ENCODE peak calls at places on chromosome 10, in six cellular contexts. One of them, this sample, is unnamed.

GRCh38 chr10:34341473-34341872 is 473.6 kb downstream of the PARD3 start:
- DNase-seq in right lobe of liver: no peak
- DNase-seq in GM12892: no peak
- DNase-seq in GM12878: no peak
- DNase-seq in A549: no peak
- DNase-seq in IMR-90: no peak
- DNase-seq in this sample: no peak

GRCh38 chr10:18549105-18549504 is 102.3 kb downstream of the NSUN6 start:
- DNase-seq in right lobe of liver: no peak
- DNase-seq in GM12892: no peak
- DNase-seq in A549: no peak
- DNase-seq in IMR-90: no peak
- DNase-seq in GM12878: no peak
- DNase-seq in this sample: no peak

GRCh38 chr10:76245951-76246495 is 814.6 kb downstream of the LRMDA start:
- DNase-seq in A549: no peak
- DNase-seq in GM12878: no peak
- DNase-seq in GM12892: no peak
- DNase-seq in IMR-90: no peak
- DNase-seq in right lobe of liver: no peak
- DNase-seq in this sample: no peak

GRCh38 chr10:6163364-6164270 is 39.1 kb upstream of the PFKFB3 start:
- DNase-seq in GM12892: peak
- DNase-seq in GM12878: peak
- DNase-seq in A549: peak
- DNase-seq in IMR-90: peak
- DNase-seq in right lobe of liver: peak
- DNase-seq in this sample: peak

GRCh38 chr10:31353574-31353973 is 34.6 kb downstream of the ZEB1 start:
- DNase-seq in right lobe of liver: no peak
- DNase-seq in A549: peak
- DNase-seq in GM12878: peak
- DNase-seq in GM12892: no peak
- DNase-seq in IMR-90: peak
- DNase-seq in this sample: no peak

GRCh38 chr10:1063232-1063862 is 7.2 kb downstream of the WDR37 start:
- DNase-seq in GM12892: no peak
- DNase-seq in GM12878: no peak
- DNase-seq in right lobe of liver: no peak
- DNase-seq in A549: no peak
- DNase-seq in IMR-90: no peak
- DNase-seq in this sample: no peak

GRCh38 chr10:90937645-90938258 is 16.9 kb upstream of the ANKRD1 start:
- DNase-seq in GM12892: no peak
- DNase-seq in IMR-90: no peak
- DNase-seq in GM12878: no peak
- DNase-seq in A549: no peak
- DNase-seq in right lobe of liver: no peak
- DNase-seq in this sample: no peak

GRCh38 chr10:35913628-35914027 is 271.5 kb upstream of the FZD8 start:
- DNase-seq in GM12878: no peak
- DNase-seq in right lobe of liver: no peak
- DNase-seq in IMR-90: peak
- DNase-seq in A549: no peak
- DNase-seq in GM12892: no peak
- DNase-seq in this sample: no peak

GRCh38 chr10:21764790-21765189 is 230.8 kb downstream of the MLLT10 start:
- DNase-seq in right lobe of liver: no peak
- DNase-seq in IMR-90: no peak
- DNase-seq in A549: no peak
- DNase-seq in GM12892: no peak
- DNase-seq in GM12878: no peak
- DNase-seq in this sample: no peak

GRCh38 chr10:24196426-24197039 is 12.4 kb upstream of the KIAA1217 start:
- DNase-seq in GM12878: no peak
- DNase-seq in IMR-90: peak
- DNase-seq in right lobe of liver: peak
- DNase-seq in GM12892: peak
- DNase-seq in A549: peak
- DNase-seq in this sample: peak

GRCh38 chr10:62261666-62262065 is 7.0 kb downstream of the RTKN2 start:
- DNase-seq in GM12892: no peak
- DNase-seq in right lobe of liver: no peak
- DNase-seq in A549: no peak
- DNase-seq in GM12878: no peak
- DNase-seq in IMR-90: peak
- DNase-seq in this sample: no peak

GRCh38 chr10:132306951-132307751 is 599 bp downstream of the STK32C start:
- DNase-seq in IMR-90: no peak
- DNase-seq in A549: peak
- DNase-seq in right lobe of liver: peak
- DNase-seq in GM12878: no peak
- DNase-seq in GM12892: no peak
- DNase-seq in this sample: peak

GRCh38 chr10:132516771-132517725 is 20.5 kb upstream of the INPP5A start:
- DNase-seq in GM12878: no peak
- DNase-seq in IMR-90: peak
- DNase-seq in A549: peak
- DNase-seq in GM12892: no peak
- DNase-seq in right lobe of liver: peak
- DNase-seq in this sample: no peak

GRCh38 chr10:117720931-117721826 is 178.6 kb downstream of the EMX2 start:
- DNase-seq in GM12892: no peak
- DNase-seq in IMR-90: no peak
- DNase-seq in A549: no peak
- DNase-seq in right lobe of liver: no peak
- DNase-seq in GM12878: no peak
- DNase-seq in this sample: no peak

GRCh38 chr10:23344251-23344841 is at the start of gene C10orf67:
- DNase-seq in GM12878: no peak
- DNase-seq in A549: peak
- DNase-seq in right lobe of liver: peak
- DNase-seq in IMR-90: peak
- DNase-seq in GM12892: peak
- DNase-seq in this sample: no peak

GRCh38 chr10:132371641-132372081 is 25.3 kb upstream of the PWWP2B start:
- DNase-seq in A549: no peak
- DNase-seq in right lobe of liver: no peak
- DNase-seq in GM12878: no peak
- DNase-seq in GM12892: no peak
- DNase-seq in IMR-90: no peak
- DNase-seq in this sample: no peak

GRCh38 chr10:72729528-72729927 is 37.6 kb downstream of the MCU start:
- DNase-seq in right lobe of liver: no peak
- DNase-seq in GM12878: peak
- DNase-seq in A549: no peak
- DNase-seq in IMR-90: no peak
- DNase-seq in GM12892: no peak
- DNase-seq in this sample: no peak

GRCh38 chr10:110008518-110009339 is 945 bp downstream of the ADD3 start:
- DNase-seq in A549: peak
- DNase-seq in IMR-90: no peak
- DNase-seq in GM12892: no peak
- DNase-seq in GM12878: no peak
- DNase-seq in right lobe of liver: peak
- DNase-seq in this sample: peak

GRCh38 chr10:110005716-110006115 is 2.1 kb upstream of the ADD3 start:
- DNase-seq in A549: no peak
- DNase-seq in GM12878: no peak
- DNase-seq in GM12892: no peak
- DNase-seq in right lobe of liver: peak
- DNase-seq in IMR-90: peak
- DNase-seq in this sample: peak

GRCh38 chr10:110007171-110007700 is 548 bp upstream of the ADD3 start:
- DNase-seq in GM12892: peak
- DNase-seq in right lobe of liver: peak
- DNase-seq in GM12878: no peak
- DNase-seq in A549: peak
- DNase-seq in IMR-90: peak
- DNase-seq in this sample: peak

GRCh38 chr10:110006358-110007170 is 1.2 kb upstream of the ADD3 start:
- DNase-seq in IMR-90: peak
- DNase-seq in GM12878: no peak
- DNase-seq in GM12892: no peak
- DNase-seq in right lobe of liver: no peak
- DNase-seq in A549: peak
- DNase-seq in this sample: peak

GRCh38 chr10:110007701-110008517 is at the start of gene ADD3:
- DNase-seq in GM12892: peak
- DNase-seq in right lobe of liver: peak
- DNase-seq in A549: peak
- DNase-seq in GM12878: peak
- DNase-seq in IMR-90: peak
- DNase-seq in this sample: peak
- TF ChIP-seq POLR2A in GM12892: no peak
- TF ChIP-seq POLR2A in right lobe of liver: peak
- TF ChIP-seq POLR2A in A549: peak
- TF ChIP-seq POLR2A in GM12878: peak
- TF ChIP-seq POLR2A in IMR-90: peak
- TF ChIP-seq POLR2A in this sample: peak

GRCh38 chr10:73997806-73998622 is at the start of gene VCL:
- DNase-seq in A549: peak
- DNase-seq in right lobe of liver: peak
- DNase-seq in GM12892: peak
- DNase-seq in GM12878: peak
- DNase-seq in IMR-90: peak
- DNase-seq in this sample: peak
- TF ChIP-seq POLR2A in A549: peak
- TF ChIP-seq POLR2A in right lobe of liver: peak
- TF ChIP-seq POLR2A in GM12892: peak
- TF ChIP-seq POLR2A in GM12878: peak
- TF ChIP-seq POLR2A in IMR-90: peak
- TF ChIP-seq POLR2A in this sample: peak

DNA sequence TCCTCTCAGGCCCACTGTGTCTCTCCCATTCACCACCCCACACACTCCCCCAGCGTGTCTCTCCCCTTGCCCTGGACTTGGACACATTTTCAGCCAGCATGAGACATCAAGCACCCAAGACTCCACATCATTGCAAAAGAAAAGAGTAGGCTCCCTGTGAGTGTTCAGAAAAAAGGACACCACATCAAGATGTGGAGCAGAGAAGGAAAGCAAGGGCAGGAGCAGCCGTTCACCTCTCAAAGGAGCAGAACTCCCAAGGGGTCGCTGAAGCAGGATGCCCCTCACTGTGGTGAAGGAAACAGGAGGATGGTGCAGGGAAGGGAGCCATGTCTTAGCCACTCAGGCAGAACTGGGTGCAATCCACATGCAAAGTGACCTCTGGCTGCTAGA is 89.9 kb upstream of the MACROH2A2 start:
- DNase-seq in GM12878: no peak
- DNase-seq in GM12892: no peak
- DNase-seq in IMR-90: no peak
- DNase-seq in right lobe of liver: no peak
- DNase-seq in A549: no peak
- DNase-seq in this sample: no peak
- TF ChIP-seq POLR2A in GM12878: no peak
- TF ChIP-seq POLR2A in GM12892: no peak
- TF ChIP-seq POLR2A in IMR-90: no peak
- TF ChIP-seq POLR2A in right lobe of liver: no peak
- TF ChIP-seq POLR2A in A549: no peak
- TF ChIP-seq POLR2A in this sample: no peak

GRCh38 chr10:102432162-102432950 is at the start of gene CUEDC2:
- DNase-seq in right lobe of liver: peak
- DNase-seq in A549: peak
- DNase-seq in GM12878: peak
- DNase-seq in GM12892: peak
- DNase-seq in IMR-90: peak
- DNase-seq in this sample: peak
- TF ChIP-seq POLR2A in right lobe of liver: peak
- TF ChIP-seq POLR2A in A549: peak
- TF ChIP-seq POLR2A in GM12878: peak
- TF ChIP-seq POLR2A in GM12892: peak
- TF ChIP-seq POLR2A in IMR-90: peak
- TF ChIP-seq POLR2A in this sample: peak

DNA sequence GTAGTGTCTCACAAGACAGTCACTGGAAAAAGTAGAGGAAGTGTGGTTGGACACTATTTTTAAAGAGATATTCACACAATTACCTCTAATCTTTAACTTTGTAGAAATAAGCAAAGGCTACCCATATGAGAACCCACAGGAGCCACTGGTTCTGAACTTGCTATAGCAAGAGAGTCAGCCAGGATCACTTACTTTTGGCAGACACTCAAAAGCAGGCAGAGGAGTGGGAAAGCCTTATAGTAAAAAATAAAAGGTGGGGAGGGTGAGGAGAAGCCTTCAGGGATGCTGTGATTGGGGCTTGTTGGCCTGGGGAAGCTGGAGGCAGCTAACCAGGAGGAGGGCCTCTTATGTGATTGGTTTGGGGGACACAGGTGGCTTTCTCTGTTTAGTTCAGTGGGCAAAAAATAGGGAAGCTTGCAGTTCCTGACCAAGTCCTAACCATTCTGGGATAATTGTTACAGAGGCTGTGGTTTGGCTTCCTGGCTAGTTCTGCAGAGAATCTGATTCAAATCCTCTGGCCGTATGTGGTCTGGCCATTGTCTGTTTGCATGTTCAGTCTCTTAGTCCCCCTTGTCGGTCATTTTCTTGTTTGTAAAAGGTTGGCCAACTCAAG is 4.9 kb upstream of the CSGALNACT2 start:
- DNase-seq in right lobe of liver: no peak
- DNase-seq in A549: no peak
- DNase-seq in IMR-90: no peak
- DNase-seq in GM12892: no peak
- DNase-seq in GM12878: no peak
- DNase-seq in this sample: no peak
- TF ChIP-seq POLR2A in right lobe of liver: no peak
- TF ChIP-seq POLR2A in A549: no peak
- TF ChIP-seq POLR2A in IMR-90: no peak
- TF ChIP-seq POLR2A in GM12892: no peak
- TF ChIP-seq POLR2A in GM12878: no peak
- TF ChIP-seq POLR2A in this sample: no peak

GRCh38 chr10:121941532-121941931 is 13.7 kb upstream of the ATE1 start:
- DNase-seq in right lobe of liver: no peak
- DNase-seq in IMR-90: no peak
- DNase-seq in A549: no peak
- DNase-seq in GM12878: no peak
- DNase-seq in GM12892: no peak
- DNase-seq in this sample: no peak

GRCh38 chr10:121936295-121936694 is 8.5 kb upstream of the ATE1 start:
- DNase-seq in right lobe of liver: no peak
- DNase-seq in GM12892: no peak
- DNase-seq in GM12878: no peak
- DNase-seq in A549: no peak
- DNase-seq in IMR-90: no peak
- DNase-seq in this sample: no peak

GRCh38 chr10:121930729-121931085 is 2.9 kb upstream of the ATE1 start:
- DNase-seq in A549: no peak
- DNase-seq in IMR-90: no peak
- DNase-seq in GM12878: no peak
- DNase-seq in GM12892: no peak
- DNase-seq in right lobe of liver: no peak
- DNase-seq in this sample: no peak

DNA sequence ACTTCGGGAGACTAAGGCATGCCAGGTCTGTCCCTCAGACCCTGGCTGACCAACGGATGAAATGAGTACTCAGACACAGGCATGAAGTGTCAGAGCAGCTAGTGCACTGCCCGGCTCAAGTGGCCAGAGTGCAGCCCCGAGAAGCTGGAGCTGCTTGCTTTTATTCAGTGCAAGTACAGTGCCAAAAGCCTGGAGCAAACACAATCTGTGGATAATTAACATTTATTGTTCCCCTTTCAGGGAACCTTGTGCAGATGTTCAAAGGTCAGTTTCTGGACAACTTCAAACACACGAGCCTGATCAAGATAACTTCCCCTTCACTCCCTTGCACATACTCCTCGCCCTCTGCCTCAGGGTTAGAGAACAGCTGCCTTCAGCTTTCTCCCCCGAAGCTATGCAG is 7.9 kb upstream of the ATE1 start:
- DNase-seq in right lobe of liver: peak
- DNase-seq in A549: no peak
- DNase-seq in IMR-90: no peak
- DNase-seq in GM12878: no peak
- DNase-seq in GM12892: no peak
- DNase-seq in this sample: no peak
- TF ChIP-seq POLR2A in right lobe of liver: no peak
- TF ChIP-seq POLR2A in A549: peak
- TF ChIP-seq POLR2A in IMR-90: no peak
- TF ChIP-seq POLR2A in GM12878: no peak
- TF ChIP-seq POLR2A in GM12892: no peak
- TF ChIP-seq POLR2A in this sample: no peak